ENCODE peak calls at places on chromosomes 12 and 14, in four cellular contexts. One of them, this sample, is unnamed.

GRCh38 chr12:107436376-107436775 is 249.2 kb upstream of the PWP1 start:
- DNase-seq in heart right ventricle: no peak
- DNase-seq in effector memory CD4-positive, alpha-beta T cell: no peak
- DNase-seq in brain microvascular endothelial cell: peak
- DNase-seq in this sample: no peak

GRCh38 chr12:46402451-46402850 is 29.9 kb upstream of the SLC38A2 start:
- DNase-seq in heart right ventricle: no peak
- DNase-seq in effector memory CD4-positive, alpha-beta T cell: no peak
- DNase-seq in brain microvascular endothelial cell: no peak
- DNase-seq in this sample: no peak

GRCh38 chr14:102295301-102295700 is 9.7 kb downstream of the MOK start:
- DNase-seq in heart right ventricle: no peak
- DNase-seq in effector memory CD4-positive, alpha-beta T cell: no peak
- DNase-seq in brain microvascular endothelial cell: no peak
- DNase-seq in this sample: no peak

GRCh38 chr12:78002878-78003277 is 172.2 kb downstream of the NAV3 start:
- DNase-seq in heart right ventricle: no peak
- DNase-seq in effector memory CD4-positive, alpha-beta T cell: no peak
- DNase-seq in brain microvascular endothelial cell: no peak
- DNase-seq in this sample: no peak

GRCh38 chr12:121203482-121203881 is 6.4 kb upstream of the P2RX4 start:
- DNase-seq in heart right ventricle: no peak
- DNase-seq in effector memory CD4-positive, alpha-beta T cell: no peak
- DNase-seq in brain microvascular endothelial cell: no peak
- DNase-seq in this sample: no peak

GRCh38 chr12:267581-268482 is 5.2 kb upstream of the SLC6A13 start:
- DNase-seq in heart right ventricle: no peak
- DNase-seq in effector memory CD4-positive, alpha-beta T cell: no peak
- DNase-seq in brain microvascular endothelial cell: peak
- DNase-seq in this sample: no peak

GRCh38 chr14:71089974-71090373 is 182.7 kb downstream of the PCNX1 start:
- DNase-seq in heart right ventricle: no peak
- DNase-seq in effector memory CD4-positive, alpha-beta T cell: no peak
- DNase-seq in brain microvascular endothelial cell: no peak
- DNase-seq in this sample: no peak

GRCh38 chr14:61553730-61554641 is 141.3 kb upstream of the HIF1A start:
- DNase-seq in heart right ventricle: no peak
- DNase-seq in effector memory CD4-positive, alpha-beta T cell: no peak
- DNase-seq in brain microvascular endothelial cell: peak
- DNase-seq in this sample: no peak

GRCh38 chr14:104972301-104973211 is 5.6 kb downstream of the AHNAK2 start:
- DNase-seq in heart right ventricle: peak
- DNase-seq in effector memory CD4-positive, alpha-beta T cell: no peak
- DNase-seq in brain microvascular endothelial cell: no peak
- DNase-seq in this sample: no peak

GRCh38 chr12:67509987-67510386 is 138.6 kb upstream of the DYRK2 start:
- DNase-seq in heart right ventricle: no peak
- DNase-seq in effector memory CD4-positive, alpha-beta T cell: no peak
- DNase-seq in brain microvascular endothelial cell: peak
- DNase-seq in this sample: no peak

GRCh38 chr12:93638954-93639353 is 38.2 kb upstream of the CRADD start:
- DNase-seq in heart right ventricle: no peak
- DNase-seq in effector memory CD4-positive, alpha-beta T cell: no peak
- DNase-seq in brain microvascular endothelial cell: no peak
- DNase-seq in this sample: no peak

GRCh38 chr12:45216297-45216982 is 545 bp downstream of the ANO6 start:
- DNase-seq in heart right ventricle: peak
- DNase-seq in effector memory CD4-positive, alpha-beta T cell: peak
- DNase-seq in brain microvascular endothelial cell: peak
- DNase-seq in this sample: no peak

GRCh38 chr12:79547044-79547734 is 143.6 kb downstream of the PAWR start:
- DNase-seq in heart right ventricle: no peak
- DNase-seq in effector memory CD4-positive, alpha-beta T cell: no peak
- DNase-seq in brain microvascular endothelial cell: peak
- DNase-seq in this sample: no peak

GRCh38 chr12:131687346-131688125 is 23.4 kb upstream of the SFSWAP start:
- DNase-seq in heart right ventricle: no peak
- DNase-seq in effector memory CD4-positive, alpha-beta T cell: no peak
- DNase-seq in brain microvascular endothelial cell: no peak
- DNase-seq in this sample: no peak

GRCh38 chr12:128353271-128353670 is 86.3 kb downstream of the TMEM132C start:
- DNase-seq in heart right ventricle: no peak
- DNase-seq in effector memory CD4-positive, alpha-beta T cell: no peak
- DNase-seq in brain microvascular endothelial cell: no peak
- DNase-seq in this sample: no peak

GRCh38 chr12:120342156-120342555 is 14.6 kb upstream of the PLA2G1B start:
- DNase-seq in heart right ventricle: no peak
- DNase-seq in effector memory CD4-positive, alpha-beta T cell: no peak
- DNase-seq in brain microvascular endothelial cell: no peak
- DNase-seq in this sample: no peak

GRCh38 chr12:113127791-113128199 is 7.8 kb downstream of the RASAL1 start:
- DNase-seq in heart right ventricle: no peak
- DNase-seq in effector memory CD4-positive, alpha-beta T cell: no peak
- DNase-seq in brain microvascular endothelial cell: no peak
- DNase-seq in this sample: no peak

GRCh38 chr14:23094666-23095195 is at the start of gene ACIN1:
- DNase-seq in heart right ventricle: peak
- DNase-seq in effector memory CD4-positive, alpha-beta T cell: peak
- DNase-seq in brain microvascular endothelial cell: peak
- DNase-seq in this sample: no peak

GRCh38 chr14:96077983-96078686 is 39.0 kb downstream of the C14orf132 start:
- DNase-seq in heart right ventricle: no peak
- DNase-seq in effector memory CD4-positive, alpha-beta T cell: no peak
- DNase-seq in brain microvascular endothelial cell: no peak
- DNase-seq in this sample: no peak

GRCh38 chr12:79344855-79345840 is 345.6 kb downstream of the PAWR start:
- DNase-seq in heart right ventricle: no peak
- DNase-seq in effector memory CD4-positive, alpha-beta T cell: no peak
- DNase-seq in brain microvascular endothelial cell: peak
- DNase-seq in this sample: no peak

GRCh38 chr12:33795536-33795935 is 226.8 kb upstream of the ALG10 start:
- DNase-seq in heart right ventricle: no peak
- DNase-seq in effector memory CD4-positive, alpha-beta T cell: no peak
- DNase-seq in brain microvascular endothelial cell: no peak
- DNase-seq in this sample: no peak

GRCh38 chr14:68397371-68397779 is 395.5 kb downstream of the ZFP36L1 start:
- DNase-seq in heart right ventricle: peak
- DNase-seq in effector memory CD4-positive, alpha-beta T cell: no peak
- DNase-seq in brain microvascular endothelial cell: no peak
- DNase-seq in this sample: no peak

GRCh38 chr12:119949145-119949544 is 39.9 kb upstream of the BICDL1 start:
- DNase-seq in heart right ventricle: no peak
- DNase-seq in effector memory CD4-positive, alpha-beta T cell: no peak
- DNase-seq in brain microvascular endothelial cell: no peak
- DNase-seq in this sample: no peak

GRCh38 chr12:89177802-89178201 is 174.5 kb downstream of the DUSP6 start:
- DNase-seq in heart right ventricle: no peak
- DNase-seq in effector memory CD4-positive, alpha-beta T cell: no peak
- DNase-seq in brain microvascular endothelial cell: no peak
- DNase-seq in this sample: no peak

GRCh38 chr12:131137836-131138637 is 184.3 kb downstream of the ADGRD1 start:
- DNase-seq in heart right ventricle: no peak
- DNase-seq in effector memory CD4-positive, alpha-beta T cell: no peak
- DNase-seq in brain microvascular endothelial cell: no peak
- DNase-seq in this sample: no peak

GRCh38 chr14:92581206-92581605 is 67.6 kb downstream of the RIN3 start:
- DNase-seq in heart right ventricle: no peak
- DNase-seq in effector memory CD4-positive, alpha-beta T cell: no peak
- DNase-seq in brain microvascular endothelial cell: no peak
- DNase-seq in this sample: no peak

GRCh38 chr12:51905507-51906438 is 1.5 kb upstream of the ACVRL1 start:
- DNase-seq in heart right ventricle: peak
- DNase-seq in effector memory CD4-positive, alpha-beta T cell: no peak
- DNase-seq in brain microvascular endothelial cell: no peak
- DNase-seq in this sample: no peak

GRCh38 chr12:39368096-39368495 is 74.8 kb downstream of the KIF21A start:
- DNase-seq in heart right ventricle: no peak
- DNase-seq in effector memory CD4-positive, alpha-beta T cell: no peak
- DNase-seq in brain microvascular endothelial cell: no peak
- DNase-seq in this sample: no peak

DNA sequence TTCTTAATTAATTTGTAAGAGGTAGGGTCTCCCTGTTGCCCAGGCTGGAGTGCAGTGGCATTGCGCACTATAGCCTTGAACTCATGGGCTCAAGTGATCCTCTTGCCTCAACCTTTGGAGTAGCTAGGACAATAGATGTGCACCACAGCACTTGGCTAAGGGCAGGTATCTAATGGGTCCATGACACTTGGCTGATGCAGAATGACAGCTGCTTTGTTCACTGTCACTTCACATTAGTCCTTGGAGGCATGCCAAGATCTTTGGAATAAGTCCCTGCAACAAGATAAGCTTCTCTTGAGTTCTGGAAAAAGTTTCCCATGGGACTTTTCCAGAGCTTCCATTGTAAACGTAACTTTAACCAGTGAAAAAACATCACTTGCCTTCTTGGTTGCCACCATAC is 23.4 kb downstream of the COQ6 start:
- DNase-seq in heart right ventricle: no peak
- DNase-seq in effector memory CD4-positive, alpha-beta T cell: no peak
- DNase-seq in brain microvascular endothelial cell: no peak
- DNase-seq in this sample: no peak
- H3K27ac ChIP-seq in heart right ventricle: no peak
- H3K27ac ChIP-seq in effector memory CD4-positive, alpha-beta T cell: no peak
- H3K27ac ChIP-seq in brain microvascular endothelial cell: no peak
- H3K27ac ChIP-seq in this sample: no peak

DNA sequence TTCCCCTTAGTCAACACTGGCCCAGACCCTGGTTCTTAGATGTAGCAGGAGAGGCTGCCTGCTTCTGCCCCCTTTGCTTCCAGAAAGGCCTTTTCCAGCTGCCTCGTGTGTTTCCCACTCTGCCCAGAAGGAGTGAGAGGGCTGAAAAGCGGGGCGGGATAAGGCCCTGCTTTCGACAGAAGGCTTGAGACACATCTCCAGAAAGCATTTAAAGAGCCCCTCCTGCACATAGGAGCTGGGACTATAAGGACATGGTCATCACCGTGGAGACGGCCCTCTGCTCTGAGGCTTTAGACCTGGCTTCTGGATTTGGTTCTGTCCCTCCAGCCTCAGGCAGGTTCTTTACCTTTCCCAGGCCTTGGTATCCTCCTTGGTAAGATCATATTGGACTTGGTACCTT is 11.9 kb downstream of the CALM1 start:
- DNase-seq in heart right ventricle: no peak
- DNase-seq in effector memory CD4-positive, alpha-beta T cell: no peak
- DNase-seq in brain microvascular endothelial cell: peak
- DNase-seq in this sample: no peak
- H3K27ac ChIP-seq in heart right ventricle: peak
- H3K27ac ChIP-seq in effector memory CD4-positive, alpha-beta T cell: no peak
- H3K27ac ChIP-seq in brain microvascular endothelial cell: peak
- H3K27ac ChIP-seq in this sample: peak

DNA sequence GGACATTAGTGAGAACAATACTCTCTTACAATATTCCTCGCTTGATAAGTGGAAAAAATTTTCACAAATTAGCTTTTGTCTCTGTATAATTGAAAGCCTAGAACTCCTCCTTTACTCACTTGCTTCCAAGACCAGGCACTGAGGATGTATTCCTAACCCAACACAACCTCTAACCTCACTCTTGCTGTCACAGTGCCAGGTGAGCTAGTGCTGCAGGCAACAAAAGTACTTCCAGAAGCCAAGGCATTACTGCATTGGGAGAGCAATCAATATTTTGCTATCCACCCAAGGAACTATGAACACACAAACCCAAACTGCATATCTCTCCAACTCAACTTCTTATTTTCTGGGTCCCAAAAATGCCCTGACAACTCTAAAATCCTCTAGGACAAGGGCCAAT is 1081.0 kb downstream of the VRK1 start:
- DNase-seq in heart right ventricle: no peak
- DNase-seq in effector memory CD4-positive, alpha-beta T cell: no peak
- DNase-seq in brain microvascular endothelial cell: no peak
- DNase-seq in this sample: no peak
- H3K27ac ChIP-seq in heart right ventricle: no peak
- H3K27ac ChIP-seq in effector memory CD4-positive, alpha-beta T cell: no peak
- H3K27ac ChIP-seq in brain microvascular endothelial cell: no peak
- H3K27ac ChIP-seq in this sample: no peak

GRCh38 chr12:2980630-2981029 is 21.4 kb downstream of the TEAD4 start:
- DNase-seq in heart right ventricle: no peak
- DNase-seq in effector memory CD4-positive, alpha-beta T cell: no peak
- DNase-seq in brain microvascular endothelial cell: no peak
- DNase-seq in this sample: no peak

GRCh38 chr12:2984698-2985097 is 25.5 kb downstream of the TEAD4 start:
- DNase-seq in heart right ventricle: no peak
- DNase-seq in effector memory CD4-positive, alpha-beta T cell: no peak
- DNase-seq in brain microvascular endothelial cell: no peak
- DNase-seq in this sample: no peak

GRCh38 chr12:2979806-2980205 is 20.6 kb downstream of the TEAD4 start:
- DNase-seq in heart right ventricle: no peak
- DNase-seq in effector memory CD4-positive, alpha-beta T cell: no peak
- DNase-seq in brain microvascular endothelial cell: no peak
- DNase-seq in this sample: no peak

GRCh38 chr12:2984249-2984648 is 25.1 kb downstream of the TEAD4 start:
- DNase-seq in heart right ventricle: no peak
- DNase-seq in effector memory CD4-positive, alpha-beta T cell: no peak
- DNase-seq in brain microvascular endothelial cell: no peak
- DNase-seq in this sample: no peak

GRCh38 chr12:2982361-2982760 is 23.2 kb downstream of the TEAD4 start:
- DNase-seq in heart right ventricle: no peak
- DNase-seq in effector memory CD4-positive, alpha-beta T cell: no peak
- DNase-seq in brain microvascular endothelial cell: no peak
- DNase-seq in this sample: no peak
- H3K27ac ChIP-seq in heart right ventricle: no peak
- H3K27ac ChIP-seq in effector memory CD4-positive, alpha-beta T cell: no peak
- H3K27ac ChIP-seq in brain microvascular endothelial cell: no peak
- H3K27ac ChIP-seq in this sample: no peak

GRCh38 chr12:47585507-47585906 is 120.3 kb downstream of the RPAP3 start:
- DNase-seq in heart right ventricle: no peak
- DNase-seq in effector memory CD4-positive, alpha-beta T cell: no peak
- DNase-seq in brain microvascular endothelial cell: no peak
- DNase-seq in this sample: no peak

GRCh38 chr12:47586952-47587669 is 118.7 kb downstream of the RPAP3 start:
- DNase-seq in heart right ventricle: no peak
- DNase-seq in effector memory CD4-positive, alpha-beta T cell: no peak
- DNase-seq in brain microvascular endothelial cell: no peak
- DNase-seq in this sample: no peak

GRCh38 chr12:47591387-47591786 is 114.4 kb downstream of the RPAP3 start:
- DNase-seq in heart right ventricle: no peak
- DNase-seq in effector memory CD4-positive, alpha-beta T cell: no peak
- DNase-seq in brain microvascular endothelial cell: no peak
- DNase-seq in this sample: no peak

GRCh38 chr12:47591795-47592194 is 114.0 kb downstream of the RPAP3 start:
- DNase-seq in heart right ventricle: no peak
- DNase-seq in effector memory CD4-positive, alpha-beta T cell: no peak
- DNase-seq in brain microvascular endothelial cell: no peak
- DNase-seq in this sample: no peak

GRCh38 chr12:47590771-47591368 is 115.0 kb downstream of the RPAP3 start:
- DNase-seq in heart right ventricle: no peak
- DNase-seq in effector memory CD4-positive, alpha-beta T cell: no peak
- DNase-seq in brain microvascular endothelial cell: no peak
- DNase-seq in this sample: no peak
- H3K27ac ChIP-seq in heart right ventricle: no peak
- H3K27ac ChIP-seq in effector memory CD4-positive, alpha-beta T cell: no peak
- H3K27ac ChIP-seq in brain microvascular endothelial cell: no peak
- H3K27ac ChIP-seq in this sample: no peak

DNA sequence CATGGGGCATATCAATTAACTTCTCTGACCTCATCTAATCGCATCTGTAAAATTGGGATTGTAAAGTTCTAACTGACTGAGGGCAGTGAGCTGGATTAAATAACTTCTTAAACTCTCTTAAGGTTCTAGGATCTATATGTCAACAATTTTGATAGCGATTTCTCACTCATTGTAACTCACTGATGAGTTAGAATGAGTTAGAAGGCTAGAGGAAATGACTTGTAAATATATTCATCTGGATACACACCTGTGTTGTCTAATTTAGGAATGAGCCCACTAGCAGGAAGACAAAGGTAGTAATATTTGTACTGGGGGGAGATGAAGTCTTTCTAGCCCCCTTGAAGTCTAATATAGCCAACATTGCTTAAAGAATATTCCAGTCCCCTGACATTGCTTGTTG is 46.3 kb upstream of the CERS5 start:
- DNase-seq in heart right ventricle: no peak
- DNase-seq in effector memory CD4-positive, alpha-beta T cell: no peak
- DNase-seq in brain microvascular endothelial cell: no peak
- DNase-seq in this sample: no peak
- H3K27ac ChIP-seq in heart right ventricle: peak
- H3K27ac ChIP-seq in effector memory CD4-positive, alpha-beta T cell: no peak
- H3K27ac ChIP-seq in brain microvascular endothelial cell: no peak
- H3K27ac ChIP-seq in this sample: no peak

This sample was measured in substantia nigra.